ENCODE peak calls at places on chromosomes 2 and 18, in nine cellular contexts. H, I, L, B, Q, Y, N, Z and S are unnamed samples. For H3K4me1 and H3K36me3, the result is how much of the 10 kb centered on the place peaks cover.

GRCh38 chr2:20509766-20510490 is 63.1 kb downstream of the RHOB start:
- DNase-seq in H (no peak), I (no peak), B (no peak), Y (no peak), L (peak), N (peak), Z (peak), Q (peak), S (no peak)

GRCh38 chr2:72146357-72147302 is 1.0 kb downstream of the CYP26B1 start:
- DNase-seq in N (no peak), L (no peak), B (no peak), Z (no peak), Q (peak), I (no peak), H (peak), Y (no peak), S (peak)

GRCh38 chr2:190947711-190948251 is 66.2 kb downstream of the STAT1 start:
- DNase-seq in L (peak), Y (peak), I (no peak), H (no peak), B (no peak), Z (peak), Q (no peak), N (no peak), S (peak)

GRCh38 chr2:223039618-223040017 is 12.4 kb upstream of the KCNE4 start:
- DNase-seq in L (no peak), Z (no peak), Q (no peak), N (no peak), Y (no peak), H (no peak), B (no peak), I (no peak), S (no peak)

GRCh38 chr2:63058742-63059433 is 8.3 kb downstream of the OTX1 start:
- DNase-seq in Y (no peak), Z (no peak), B (no peak), I (no peak), N (no peak), Q (peak), L (no peak), H (no peak), S (no peak)

GRCh38 chr2:71558300-71559051 is 105.1 kb downstream of the DYSF start:
- DNase-seq in H (no peak), I (no peak), Z (no peak), B (peak), Y (no peak), L (no peak), Q (no peak), N (no peak), S (no peak)

GRCh38 chr2:237227190-237227988 is 141.7 kb downstream of the COPS8 start:
- DNase-seq in B (no peak), Z (no peak), N (no peak), Y (no peak), I (no peak), Q (no peak), H (no peak), L (no peak), S (peak)

GRCh38 chr2:205139822-205140612 is 542.3 kb upstream of the NRP2 start:
- DNase-seq in B (no peak), Q (no peak), H (no peak), N (peak), Z (no peak), I (no peak), Y (no peak), L (no peak), S (no peak)

GRCh38 chr2:67322361-67323001 is 74.7 kb upstream of the ETAA1 start:
- DNase-seq in I (no peak), B (peak), L (peak), Z (peak), Q (peak), H (no peak), N (peak), Y (no peak), S (peak)

GRCh38 chr18:49757513-49758262 is 55.6 kb downstream of the ACAA2 start:
- DNase-seq in N (no peak), Y (no peak), L (no peak), I (no peak), Q (no peak), B (no peak), Z (no peak), H (no peak), S (no peak)

GRCh38 chr2:157840568-157841156 is 35.5 kb downstream of the ACVR1 start:
- DNase-seq in I (no peak), Q (no peak), N (no peak), B (peak), Z (no peak), Y (no peak), H (no peak), L (peak), S (no peak)

GRCh38 chr2:27071277-27071989 is at the start of gene OST4:
- DNase-seq in H (peak), Z (peak), B (peak), I (peak), L (peak), Q (peak), Y (no peak), N (peak), S (peak)
- H3K4me1 ChIP-seq in H (half or more), Z (under half), B (under half), I (under half), L (half or more), Q (half or more), Y (under half), N (under half), S (under half)

DNA sequence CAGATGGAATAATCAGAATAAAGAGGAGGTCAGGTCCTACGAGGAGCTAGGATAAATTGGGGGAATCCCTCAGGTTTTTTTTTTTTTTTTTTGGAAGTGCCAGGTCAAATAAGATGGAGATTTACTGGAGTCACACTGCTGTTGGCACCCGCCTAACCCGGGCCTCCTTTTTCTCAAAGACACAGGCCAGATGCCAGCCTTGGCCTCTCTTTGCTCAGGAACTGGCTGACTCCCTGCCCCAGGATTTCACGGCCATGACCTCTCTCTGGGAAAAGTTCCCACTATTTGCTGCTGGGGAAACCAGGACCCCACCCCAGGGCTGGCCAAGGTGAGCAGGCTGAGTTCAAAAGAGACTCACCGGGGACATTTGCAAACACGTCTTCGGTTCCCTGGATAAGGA is 2.5 kb downstream of the CD8A start:
- DNase-seq in Y (no peak), N (no peak), Q (no peak), H (no peak), I (no peak), L (no peak), Z (no peak), B (no peak), S (no peak)
- H3K4me3 ChIP-seq in Y (no peak), N (no peak), Q (no peak), H (no peak), I (peak), L (no peak), Z (no peak), B (no peak), S (no peak)

GRCh38 chr18:23875966-23876365 is 138.6 kb upstream of the TTC39C start:
- DNase-seq in H (no peak), N (no peak), L (no peak), B (no peak), Q (no peak), Y (no peak), Z (no peak), I (no peak), S (no peak)
- H3K36me3 ChIP-seq in H (under half), N (under half), L (under half), B (under half), Q (under half), Y (under half), Z (under half), I (under half), S (under half)

GRCh38 chr2:48346124-48346536 is 183.8 kb upstream of the STON1 start:
- DNase-seq in B (no peak), Z (no peak), Q (peak), N (peak), I (no peak), H (peak), Y (no peak), L (peak), S (no peak)
- H3K4me1 ChIP-seq in B (under half), Z (under half), Q (under half), N (under half), I (under half), H (half or more), Y (under half), L (half or more), S (under half)

GRCh38 chr2:217951091-217951490 is 51.7 kb downstream of the TNS1 start:
- DNase-seq in I (no peak), B (no peak), Q (no peak), N (peak), Y (no peak), L (no peak), H (no peak), Z (no peak), S (no peak)

GRCh38 chr2:217953011-217953481 is 49.7 kb downstream of the TNS1 start:
- DNase-seq in H (peak), I (no peak), N (peak), B (peak), Q (peak), L (no peak), Y (no peak), Z (no peak), S (no peak)

GRCh38 chr2:217950401-217950871 is 52.4 kb downstream of the TNS1 start:
- DNase-seq in Y (no peak), H (no peak), B (peak), L (no peak), Z (no peak), Q (peak), I (no peak), N (peak), S (no peak)

GRCh38 chr2:217952409-217952808 is 50.4 kb downstream of the TNS1 start:
- DNase-seq in Y (no peak), I (no peak), N (peak), L (no peak), Q (peak), Z (no peak), B (peak), H (no peak), S (no peak)

GRCh38 chr2:217951521-217952247 is 51.1 kb downstream of the TNS1 start:
- DNase-seq in N (peak), H (no peak), Q (peak), Z (no peak), Y (no peak), B (peak), I (no peak), L (no peak), S (no peak)
- H3K4me3 ChIP-seq in N (no peak), H (no peak), Q (no peak), Z (no peak), Y (no peak), B (no peak), I (no peak), L (no peak), S (no peak)